ENCODE peak calls at places on chromosomes 1 and 21, in five cellular contexts. K is amniotic stem cell, M is HuH-7.5, L is AG09319, W is putamen. B is an unnamed sample.

GRCh38 chr1:203682401-203683383 is 56.1 kb downstream of the ATP2B4 start:
- DNase-seq in M (no peak), L (no peak), K (no peak), W (no peak), B (no peak)

GRCh38 chr1:118949317-118949716 is 38.8 kb downstream of the TBX15 start:
- DNase-seq in W (no peak), L (no peak), K (no peak), M (no peak), B (no peak)

GRCh38 chr1:248841702-248842395 is 3.8 kb downstream of the ZNF672 start:
- DNase-seq in K (no peak), W (no peak), M (no peak), L (no peak), B (no peak)

GRCh38 chr1:11842154-11843041 is 5.2 kb downstream of the NPPA start:
- DNase-seq in M (peak; percentile 80), K (no peak), W (no peak), L (no peak), B (no peak)

GRCh38 chr1:156705918-156706646 is 699 bp upstream of the CRABP2 start:
- DNase-seq in L (no peak), K (peak; percentile 44), M (peak; percentile 80), W (no peak), B (no peak)

GRCh38 chr1:243407284-243408018 is 151.6 kb downstream of the SDCCAG8 start:
- DNase-seq in L (no peak), K (peak; percentile 14), W (peak; percentile 21), M (no peak), B (no peak)

GRCh38 chr1:10900691-10901090 is 104.2 kb upstream of the CASZ1 start:
- DNase-seq in L (no peak), M (no peak), W (no peak), K (no peak), B (no peak)

GRCh38 chr1:204874274-204874673 is 3.6 kb downstream of the NFASC start:
- DNase-seq in M (no peak), K (no peak), L (no peak), W (no peak), B (no peak)

GRCh38 chr1:19809044-19809750 is 5.9 kb downstream of the RNF186 start:
- DNase-seq in M (no peak), L (no peak), W (no peak), K (no peak), B (no peak)

GRCh38 chr1:206809504-206810084 is 37.3 kb upstream of the IL10 start:
- DNase-seq in L (no peak), W (no peak), K (no peak), M (no peak), B (no peak)

GRCh38 chr1:63877816-63878215 is 104.0 kb downstream of the ROR1 start:
- DNase-seq in K (no peak), L (no peak), W (no peak), M (no peak), B (no peak)

GRCh38 chr1:109630881-109631512 is 11.4 kb downstream of the AMPD2 start:
- DNase-seq in L (no peak), W (no peak), M (no peak), K (no peak), B (no peak)

GRCh38 chr1:229042482-229042881 is 228.4 kb upstream of the RAB4A start:
- DNase-seq in L (no peak), K (no peak), M (no peak), W (no peak), B (no peak)

GRCh38 chr1:226631229-226632000 is 82.9 kb downstream of the STUM start:
- DNase-seq in M (no peak), L (no peak), W (no peak), K (no peak), B (no peak)

GRCh38 chr1:80445021-80445420 is 1355.7 kb upstream of the ADGRL2 start:
- DNase-seq in M (no peak), L (no peak), W (no peak), K (no peak), B (no peak)

GRCh38 chr1:200774735-200775449 is 36.2 kb downstream of the CAMSAP2 start:
- DNase-seq in W (no peak), M (no peak), K (no peak), L (no peak), B (no peak)

GRCh38 chr1:240254006-240254405 is 162.3 kb downstream of the FMN2 start:
- DNase-seq in K (no peak), M (no peak), L (no peak), W (no peak), B (no peak)

GRCh38 chr1:63350320-63350719 is 17.1 kb upstream of the ALG6 start:
- DNase-seq in M (no peak), K (no peak), L (no peak), W (no peak), B (no peak)

GRCh38 chr1:75614455-75615379 is 3.8 kb upstream of the SLC44A5 start:
- DNase-seq in K (no peak), L (no peak), M (peak; percentile 79), W (peak; percentile 30), B (no peak)

GRCh38 chr21:34865922-34866271 is 183.2 kb downstream of the RUNX1 start:
- DNase-seq in K (no peak), W (no peak), L (no peak), M (no peak), B (no peak)

GRCh38 chr1:59317780-59318179 is 20.9 kb downstream of the FGGY start:
- DNase-seq in M (no peak), W (no peak), K (no peak), L (no peak), B (no peak)

GRCh38 chr1:247228133-247228532 is 27.7 kb upstream of the VN1R5 start:
- DNase-seq in M (no peak), L (no peak), W (no peak), K (no peak), B (no peak)

B was measured in AG04450.